ENCODE peak calls at places on chromosomes 12 and 14, in eight cellular contexts. One of them, this sample, is unnamed.

GRCh38 chr14:30779210-30779609 is 95.1 kb upstream of the COCH start:
- DNase-seq in colonic mucosa: no peak
- DNase-seq in nephron progenitor cell: no peak
- DNase-seq in fibroblast of mammary gland: peak
- DNase-seq in fibroblast of pulmonary artery: peak
- DNase-seq in endothelial cell: no peak
- DNase-seq in cardiac fibroblast: no peak
- DNase-seq in endodermal cell: no peak
- DNase-seq in this sample: no peak

GRCh38 chr14:49975286-49975685 is 82.4 kb downstream of the ARF6 start:
- DNase-seq in endothelial cell: no peak
- DNase-seq in colonic mucosa: no peak
- DNase-seq in nephron progenitor cell: no peak
- DNase-seq in endodermal cell: no peak
- DNase-seq in cardiac fibroblast: peak
- DNase-seq in fibroblast of pulmonary artery: peak
- DNase-seq in fibroblast of mammary gland: peak
- DNase-seq in this sample: no peak

GRCh38 chr12:88291498-88292131 is 149.5 kb downstream of the TMTC3 start:
- DNase-seq in fibroblast of pulmonary artery: no peak
- DNase-seq in colonic mucosa: no peak
- DNase-seq in endodermal cell: no peak
- DNase-seq in cardiac fibroblast: peak
- DNase-seq in endothelial cell: no peak
- DNase-seq in fibroblast of mammary gland: no peak
- DNase-seq in nephron progenitor cell: no peak
- DNase-seq in this sample: no peak

GRCh38 chr12:28937196-28937595 is 211.9 kb upstream of the FAR2 start:
- DNase-seq in fibroblast of mammary gland: peak
- DNase-seq in fibroblast of pulmonary artery: peak
- DNase-seq in nephron progenitor cell: no peak
- DNase-seq in colonic mucosa: no peak
- DNase-seq in endothelial cell: no peak
- DNase-seq in endodermal cell: peak
- DNase-seq in cardiac fibroblast: peak
- DNase-seq in this sample: no peak

GRCh38 chr12:23006413-23006812 is 381.4 kb downstream of the ETNK1 start:
- DNase-seq in endothelial cell: no peak
- DNase-seq in endodermal cell: no peak
- DNase-seq in cardiac fibroblast: no peak
- DNase-seq in colonic mucosa: no peak
- DNase-seq in fibroblast of mammary gland: no peak
- DNase-seq in nephron progenitor cell: no peak
- DNase-seq in fibroblast of pulmonary artery: no peak
- DNase-seq in this sample: no peak

GRCh38 chr12:56803750-56804149 is 40.6 kb downstream of the HSD17B6 start:
- DNase-seq in fibroblast of mammary gland: no peak
- DNase-seq in endodermal cell: no peak
- DNase-seq in nephron progenitor cell: no peak
- DNase-seq in fibroblast of pulmonary artery: no peak
- DNase-seq in cardiac fibroblast: no peak
- DNase-seq in colonic mucosa: no peak
- DNase-seq in endothelial cell: no peak
- DNase-seq in this sample: peak

GRCh38 chr12:122076743-122077495 is 1.6 kb upstream of the MLXIP start:
- DNase-seq in fibroblast of mammary gland: no peak
- DNase-seq in colonic mucosa: peak
- DNase-seq in endothelial cell: no peak
- DNase-seq in fibroblast of pulmonary artery: no peak
- DNase-seq in endodermal cell: no peak
- DNase-seq in nephron progenitor cell: no peak
- DNase-seq in cardiac fibroblast: no peak
- DNase-seq in this sample: no peak

GRCh38 chr12:103043531-103044445 is 86.3 kb downstream of the ASCL1 start:
- DNase-seq in endothelial cell: no peak
- DNase-seq in colonic mucosa: no peak
- DNase-seq in nephron progenitor cell: peak
- DNase-seq in fibroblast of pulmonary artery: no peak
- DNase-seq in fibroblast of mammary gland: no peak
- DNase-seq in endodermal cell: no peak
- DNase-seq in cardiac fibroblast: no peak
- DNase-seq in this sample: no peak

GRCh38 chr14:69088523-69089445 is 64.1 kb downstream of the DCAF5 start:
- DNase-seq in endodermal cell: no peak
- DNase-seq in colonic mucosa: no peak
- DNase-seq in nephron progenitor cell: no peak
- DNase-seq in endothelial cell: no peak
- DNase-seq in fibroblast of mammary gland: peak
- DNase-seq in fibroblast of pulmonary artery: peak
- DNase-seq in cardiac fibroblast: peak
- DNase-seq in this sample: no peak

GRCh38 chr14:74380172-74380571 is 31.9 kb downstream of the VRTN start:
- DNase-seq in nephron progenitor cell: no peak
- DNase-seq in colonic mucosa: no peak
- DNase-seq in cardiac fibroblast: no peak
- DNase-seq in endothelial cell: no peak
- DNase-seq in endodermal cell: peak
- DNase-seq in fibroblast of pulmonary artery: no peak
- DNase-seq in fibroblast of mammary gland: no peak
- DNase-seq in this sample: no peak

GRCh38 chr12:111570090-111570961 is 28.8 kb downstream of the ATXN2 start:
- DNase-seq in colonic mucosa: no peak
- DNase-seq in nephron progenitor cell: no peak
- DNase-seq in cardiac fibroblast: peak
- DNase-seq in fibroblast of pulmonary artery: peak
- DNase-seq in endothelial cell: no peak
- DNase-seq in endodermal cell: no peak
- DNase-seq in fibroblast of mammary gland: peak
- DNase-seq in this sample: no peak

GRCh38 chr12:10641735-10642500 is 28.5 kb upstream of the MAGOHB start:
- DNase-seq in colonic mucosa: peak
- DNase-seq in endodermal cell: no peak
- DNase-seq in nephron progenitor cell: no peak
- DNase-seq in cardiac fibroblast: peak
- DNase-seq in fibroblast of mammary gland: peak
- DNase-seq in endothelial cell: no peak
- DNase-seq in fibroblast of pulmonary artery: peak
- DNase-seq in this sample: no peak

GRCh38 chr14:94005324-94005723 is 8.2 kb downstream of the CCDC197 start:
- DNase-seq in endothelial cell: no peak
- DNase-seq in colonic mucosa: no peak
- DNase-seq in fibroblast of mammary gland: no peak
- DNase-seq in fibroblast of pulmonary artery: no peak
- DNase-seq in endodermal cell: peak
- DNase-seq in cardiac fibroblast: no peak
- DNase-seq in nephron progenitor cell: no peak
- DNase-seq in this sample: no peak

GRCh38 chr12:24948816-24949722 is at the start of gene BCAT1:
- DNase-seq in fibroblast of mammary gland: peak
- DNase-seq in nephron progenitor cell: peak
- DNase-seq in fibroblast of pulmonary artery: peak
- DNase-seq in colonic mucosa: peak
- DNase-seq in endodermal cell: peak
- DNase-seq in cardiac fibroblast: peak
- DNase-seq in endothelial cell: peak
- DNase-seq in this sample: peak
- TF ChIP-seq CTCF in fibroblast of mammary gland: peak
- TF ChIP-seq CTCF in nephron progenitor cell: no peak
- TF ChIP-seq CTCF in fibroblast of pulmonary artery: peak
- TF ChIP-seq CTCF in colonic mucosa: no peak
- TF ChIP-seq CTCF in endodermal cell: peak
- TF ChIP-seq CTCF in cardiac fibroblast: peak
- TF ChIP-seq CTCF in endothelial cell: no peak
- TF ChIP-seq CTCF in this sample: peak

GRCh38 chr12:33609910-33610309 is 170.3 kb upstream of the SYT10 start:
- DNase-seq in cardiac fibroblast: no peak
- DNase-seq in endothelial cell: no peak
- DNase-seq in fibroblast of pulmonary artery: no peak
- DNase-seq in nephron progenitor cell: no peak
- DNase-seq in endodermal cell: no peak
- DNase-seq in colonic mucosa: no peak
- DNase-seq in fibroblast of mammary gland: no peak
- DNase-seq in this sample: no peak
- TF ChIP-seq CTCF in cardiac fibroblast: no peak
- TF ChIP-seq CTCF in endothelial cell: no peak
- TF ChIP-seq CTCF in fibroblast of pulmonary artery: no peak
- TF ChIP-seq CTCF in nephron progenitor cell: no peak
- TF ChIP-seq CTCF in endodermal cell: no peak
- TF ChIP-seq CTCF in colonic mucosa: no peak
- TF ChIP-seq CTCF in fibroblast of mammary gland: no peak
- TF ChIP-seq CTCF in this sample: no peak

GRCh38 chr14:21191261-21191808 is 35.5 kb upstream of the OR5AU1 start:
- DNase-seq in nephron progenitor cell: no peak
- DNase-seq in endothelial cell: no peak
- DNase-seq in fibroblast of mammary gland: no peak
- DNase-seq in cardiac fibroblast: no peak
- DNase-seq in endodermal cell: peak
- DNase-seq in fibroblast of pulmonary artery: no peak
- DNase-seq in colonic mucosa: no peak
- DNase-seq in this sample: no peak
- TF ChIP-seq CTCF in nephron progenitor cell: no peak
- TF ChIP-seq CTCF in endothelial cell: no peak
- TF ChIP-seq CTCF in fibroblast of mammary gland: no peak
- TF ChIP-seq CTCF in cardiac fibroblast: no peak
- TF ChIP-seq CTCF in endodermal cell: no peak
- TF ChIP-seq CTCF in fibroblast of pulmonary artery: no peak
- TF ChIP-seq CTCF in colonic mucosa: no peak
- TF ChIP-seq CTCF in this sample: no peak

GRCh38 chr14:101544550-101544949 is 16.7 kb upstream of the DIO3 start:
- DNase-seq in fibroblast of mammary gland: no peak
- DNase-seq in cardiac fibroblast: no peak
- DNase-seq in nephron progenitor cell: no peak
- DNase-seq in endothelial cell: no peak
- DNase-seq in endodermal cell: no peak
- DNase-seq in colonic mucosa: no peak
- DNase-seq in fibroblast of pulmonary artery: no peak
- DNase-seq in this sample: no peak
- TF ChIP-seq CTCF in fibroblast of mammary gland: no peak
- TF ChIP-seq CTCF in cardiac fibroblast: no peak
- TF ChIP-seq CTCF in nephron progenitor cell: no peak
- TF ChIP-seq CTCF in endothelial cell: no peak
- TF ChIP-seq CTCF in endodermal cell: no peak
- TF ChIP-seq CTCF in colonic mucosa: no peak
- TF ChIP-seq CTCF in fibroblast of pulmonary artery: no peak
- TF ChIP-seq CTCF in this sample: no peak

GRCh38 chr14:82362452-82362851 is 828.8 kb upstream of the SEL1L start:
- DNase-seq in endodermal cell: no peak
- DNase-seq in colonic mucosa: no peak
- DNase-seq in endothelial cell: no peak
- DNase-seq in cardiac fibroblast: no peak
- DNase-seq in nephron progenitor cell: no peak
- DNase-seq in fibroblast of mammary gland: no peak
- DNase-seq in fibroblast of pulmonary artery: no peak
- DNase-seq in this sample: no peak

DNA sequence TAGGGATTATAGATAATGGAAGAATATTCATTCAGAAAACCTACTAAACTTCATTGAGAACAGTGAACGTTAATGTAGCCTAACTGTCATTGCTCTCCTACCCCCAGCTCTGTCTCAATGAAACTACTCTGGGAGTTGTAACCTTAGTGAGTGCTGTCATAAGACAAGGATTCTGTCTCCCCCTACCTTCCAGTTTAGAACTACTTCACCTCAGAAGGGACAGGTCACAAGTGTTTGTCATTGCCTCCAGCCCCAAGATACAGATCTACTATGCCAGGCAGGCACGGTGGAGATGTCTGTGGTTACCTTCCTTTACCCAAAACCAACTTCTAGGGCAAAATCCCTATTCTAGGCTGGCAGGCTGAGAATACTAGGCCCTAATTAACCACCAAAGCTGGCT is 833.1 kb upstream of the SEL1L start:
- DNase-seq in fibroblast of pulmonary artery: no peak
- DNase-seq in cardiac fibroblast: no peak
- DNase-seq in endothelial cell: no peak
- DNase-seq in endodermal cell: no peak
- DNase-seq in colonic mucosa: no peak
- DNase-seq in nephron progenitor cell: no peak
- DNase-seq in fibroblast of mammary gland: no peak
- DNase-seq in this sample: no peak
- TF ChIP-seq CTCF in fibroblast of pulmonary artery: no peak
- TF ChIP-seq CTCF in cardiac fibroblast: no peak
- TF ChIP-seq CTCF in endothelial cell: no peak
- TF ChIP-seq CTCF in endodermal cell: peak
- TF ChIP-seq CTCF in colonic mucosa: no peak
- TF ChIP-seq CTCF in nephron progenitor cell: no peak
- TF ChIP-seq CTCF in fibroblast of mammary gland: no peak
- TF ChIP-seq CTCF in this sample: no peak

GRCh38 chr14:71855399-71856036 is 76.7 kb upstream of the RGS6 start:
- DNase-seq in fibroblast of mammary gland: peak
- DNase-seq in cardiac fibroblast: peak
- DNase-seq in colonic mucosa: peak
- DNase-seq in fibroblast of pulmonary artery: peak
- DNase-seq in endothelial cell: peak
- DNase-seq in nephron progenitor cell: peak
- DNase-seq in endodermal cell: peak
- DNase-seq in this sample: no peak
- TF ChIP-seq CTCF in fibroblast of mammary gland: peak
- TF ChIP-seq CTCF in cardiac fibroblast: peak
- TF ChIP-seq CTCF in colonic mucosa: peak
- TF ChIP-seq CTCF in fibroblast of pulmonary artery: peak
- TF ChIP-seq CTCF in endothelial cell: peak
- TF ChIP-seq CTCF in nephron progenitor cell: peak
- TF ChIP-seq CTCF in endodermal cell: peak
- TF ChIP-seq CTCF in this sample: peak

GRCh38 chr14:88727057-88727456 is 65.7 kb downstream of the EML5 start:
- DNase-seq in endothelial cell: no peak
- DNase-seq in endodermal cell: no peak
- DNase-seq in fibroblast of pulmonary artery: no peak
- DNase-seq in fibroblast of mammary gland: no peak
- DNase-seq in cardiac fibroblast: no peak
- DNase-seq in colonic mucosa: no peak
- DNase-seq in nephron progenitor cell: no peak
- DNase-seq in this sample: no peak

GRCh38 chr14:88729159-88729558 is 63.6 kb downstream of the EML5 start:
- DNase-seq in fibroblast of pulmonary artery: no peak
- DNase-seq in endothelial cell: no peak
- DNase-seq in colonic mucosa: no peak
- DNase-seq in endodermal cell: no peak
- DNase-seq in nephron progenitor cell: no peak
- DNase-seq in cardiac fibroblast: no peak
- DNase-seq in fibroblast of mammary gland: no peak
- DNase-seq in this sample: no peak
- TF ChIP-seq CTCF in fibroblast of pulmonary artery: peak
- TF ChIP-seq CTCF in endothelial cell: peak
- TF ChIP-seq CTCF in colonic mucosa: no peak
- TF ChIP-seq CTCF in endodermal cell: peak
- TF ChIP-seq CTCF in nephron progenitor cell: peak
- TF ChIP-seq CTCF in cardiac fibroblast: peak
- TF ChIP-seq CTCF in fibroblast of mammary gland: peak
- TF ChIP-seq CTCF in this sample: peak

This sample was measured in osteocyte.